ENCODE peak calls at places on chromosomes 11 and 22, in eight cellular contexts. K is adrenal gland; G is left ventricle myocardium inferior; A is naive thymus-derived CD4-positive, alpha-beta T cell; U is psoas muscle; C is CD8-positive, alpha-beta memory T cell; H is DND-41; X is upper lobe of right lung. F is an unnamed sample. For H3K4me1 and H3K27me3, the result is how much of the 10 kb centered on the place peaks cover.

GRCh38 chr22:42180349-42180842 is 49.8 kb upstream of the CYP2D6 start:
- DNase-seq in K (peak), G (no peak), A (peak), U (no peak), C (peak), H (peak), X (no peak), F (no peak)

GRCh38 chr11:120954381-120954780 is 69.5 kb upstream of the TBCEL start:
- DNase-seq in K (no peak), G (no peak), A (no peak), U (no peak), C (no peak), H (no peak), X (no peak), F (no peak)

GRCh38 chr11:106986261-106986660 is 32.0 kb downstream of the GUCY1A2 start:
- DNase-seq in K (no peak), G (no peak), A (no peak), U (no peak), C (no peak), H (no peak), X (no peak), F (no peak)

GRCh38 chr11:129815596-129816461 is at the start of gene TMEM45B:
- DNase-seq in K (no peak), G (no peak), A (peak), U (no peak), C (peak), H (no peak), X (peak), F (peak)

GRCh38 chr11:127789887-127790286 is 789.3 kb upstream of the KIRREL3 start:
- DNase-seq in K (no peak), G (no peak), A (no peak), U (no peak), C (no peak), H (peak), X (no peak), F (no peak)

GRCh38 chr22:19597399-19597735 is 73.2 kb upstream of the CLDN5 start:
- DNase-seq in K (no peak), G (no peak), A (peak), U (no peak), C (peak), H (peak), X (no peak), F (no peak)

GRCh38 chr11:76030973-76031590 is 175.2 kb downstream of the WNT11 start:
- DNase-seq in K (no peak), G (no peak), A (no peak), U (no peak), C (no peak), H (no peak), X (no peak), F (no peak)

GRCh38 chr11:43268161-43268560 is 43.6 kb upstream of the API5 start:
- DNase-seq in K (peak), G (peak), A (no peak), U (peak), C (no peak), H (no peak), X (no peak), F (peak)

GRCh38 chr11:1920909-1921575 is 1.5 kb downstream of the TNNT3 start:
- DNase-seq in K (no peak), G (no peak), A (no peak), U (peak), C (no peak), H (no peak), X (no peak), F (peak)

GRCh38 chr22:19047993-19048392 is 74.2 kb downstream of the DGCR2 start:
- DNase-seq in K (no peak), G (no peak), A (no peak), U (no peak), C (no peak), H (no peak), X (peak), F (no peak)

GRCh38 chr22:44685384-44686056 is 16.5 kb upstream of the PRR5 start:
- DNase-seq in K (peak), G (no peak), A (peak), U (no peak), C (peak), H (peak), X (peak), F (no peak)

GRCh38 chr11:13596601-13597000 is 71.9 kb upstream of the FAR1 start:
- DNase-seq in K (no peak), G (no peak), A (no peak), U (no peak), C (no peak), H (no peak), X (no peak), F (no peak)

GRCh38 chr11:101188173-101188572 is 58.6 kb upstream of the PGR start:
- DNase-seq in K (no peak), G (no peak), A (no peak), U (no peak), C (no peak), H (no peak), X (no peak), F (no peak)

GRCh38 chr11:33778682-33779081 is 4.4 kb upstream of the FBXO3 start:
- DNase-seq in K (no peak), G (no peak), A (no peak), U (no peak), C (no peak), H (no peak), X (no peak), F (no peak)

GRCh38 chr11:28106351-28107043 is 1.5 kb downstream of the KIF18A start:
- DNase-seq in K (peak), G (no peak), A (no peak), U (no peak), C (no peak), H (no peak), X (no peak), F (no peak)

GRCh38 chr11:17145972-17146371 is 61.8 kb downstream of the PIK3C2A start:
- DNase-seq in K (no peak), G (no peak), A (no peak), U (no peak), C (no peak), H (no peak), X (no peak), F (no peak)

GRCh38 chr22:24105018-24105360 is 76.3 kb upstream of the SUSD2 start:
- DNase-seq in K (no peak), G (no peak), A (no peak), U (no peak), C (no peak), H (no peak), X (no peak), F (no peak)

GRCh38 chr11:133898031-133898769 is 52.9 kb upstream of the SPATA19 start:
- DNase-seq in K (peak), G (no peak), A (no peak), U (no peak), C (no peak), H (peak), X (no peak), F (no peak)

GRCh38 chr11:74683279-74683871 is 47.9 kb downstream of the CHRDL2 start:
- DNase-seq in K (no peak), G (peak), A (no peak), U (peak), C (no peak), H (no peak), X (peak), F (no peak)

GRCh38 chr22:29083576-29084566 is 11.0 kb downstream of the KREMEN1 start:
- DNase-seq in K (no peak), G (no peak), A (no peak), U (no peak), C (no peak), H (no peak), X (no peak), F (no peak)

GRCh38 chr11:27209562-27210005 is 153.4 kb downstream of the CCDC34 start:
- DNase-seq in K (peak), G (peak), A (no peak), U (peak), C (no peak), H (no peak), X (no peak), F (no peak)

GRCh38 chr22:27381552-27381951 is 420.0 kb downstream of the MN1 start:
- DNase-seq in K (no peak), G (no peak), A (no peak), U (no peak), C (no peak), H (no peak), X (no peak), F (no peak)

GRCh38 chr22:48423481-48423901 is 1404.2 kb downstream of the BRD1 start:
- DNase-seq in K (no peak), G (no peak), A (no peak), U (no peak), C (no peak), H (no peak), X (peak), F (no peak)

GRCh38 chr11:48106166-48106565 is 110.4 kb upstream of the OR4B1 start:
- DNase-seq in K (no peak), G (no peak), A (no peak), U (no peak), C (no peak), H (no peak), X (no peak), F (no peak)

GRCh38 chr11:113184498-113184897 is 129.9 kb upstream of the TTC12 start:
- DNase-seq in K (peak), G (no peak), A (no peak), U (no peak), C (no peak), H (no peak), X (no peak), F (no peak)

GRCh38 chr22:25814685-25815084 is 72.7 kb downstream of the MYO18B start:
- DNase-seq in K (no peak), G (no peak), A (no peak), U (no peak), C (no peak), H (no peak), X (no peak), F (no peak)

GRCh38 chr11:72668645-72669347 is 5.4 kb downstream of the PDE2A start:
- DNase-seq in K (no peak), G (no peak), A (no peak), U (no peak), C (no peak), H (peak), X (no peak), F (no peak)

GRCh38 chr11:67120881-67121710 is 2.0 kb downstream of the KDM2A start:
- DNase-seq in K (peak), G (no peak), A (no peak), U (no peak), C (no peak), H (no peak), X (no peak), F (peak)

GRCh38 chr11:121300313-121300971 is 7.9 kb downstream of the SC5D start:
- DNase-seq in K (no peak), G (no peak), A (no peak), U (no peak), C (no peak), H (no peak), X (no peak), F (no peak)

DNA sequence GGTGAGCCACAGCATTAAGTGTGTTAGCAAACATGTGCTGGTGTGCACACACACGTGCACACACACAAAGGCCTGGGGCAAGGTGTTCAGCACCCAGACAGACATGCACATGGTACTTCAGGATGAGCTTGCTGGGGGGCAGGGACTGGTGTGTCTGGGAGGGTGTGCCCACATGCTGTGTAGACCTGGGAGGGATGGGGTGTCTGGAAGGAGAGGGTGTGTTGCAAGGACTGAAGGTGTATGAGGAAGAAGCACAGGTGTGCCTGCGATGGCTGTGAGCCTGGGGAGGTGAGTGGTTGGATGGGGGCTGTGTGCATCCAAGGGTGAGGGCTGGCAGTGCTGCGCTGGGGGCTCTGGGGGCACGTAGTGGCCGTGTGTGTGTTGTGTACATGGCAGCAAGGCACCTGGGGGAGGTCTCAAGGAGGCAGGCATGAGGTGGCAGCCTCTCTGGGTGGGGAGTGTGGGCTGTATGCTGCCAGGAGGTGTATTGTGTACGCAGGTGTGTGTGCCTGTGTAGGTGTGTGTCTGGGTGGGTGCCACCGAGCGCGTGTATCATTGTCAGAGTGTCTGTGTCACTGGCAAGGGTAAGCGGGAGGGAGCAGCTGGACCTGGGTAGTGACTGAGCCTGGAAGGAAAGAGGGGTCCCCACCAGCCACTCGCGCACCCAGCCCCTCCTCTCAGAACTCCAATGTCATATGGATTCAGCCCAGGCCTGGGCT is 2.2 kb downstream of the NRXN2 start:
- DNase-seq in K (no peak), G (no peak), A (no peak), U (no peak), C (no peak), H (no peak), X (peak), F (no peak)
- H3K4me1 ChIP-seq in K (under half), G (under half), A (under half), U (under half), C (under half), H (under half), X (under half), F (under half)

DNA sequence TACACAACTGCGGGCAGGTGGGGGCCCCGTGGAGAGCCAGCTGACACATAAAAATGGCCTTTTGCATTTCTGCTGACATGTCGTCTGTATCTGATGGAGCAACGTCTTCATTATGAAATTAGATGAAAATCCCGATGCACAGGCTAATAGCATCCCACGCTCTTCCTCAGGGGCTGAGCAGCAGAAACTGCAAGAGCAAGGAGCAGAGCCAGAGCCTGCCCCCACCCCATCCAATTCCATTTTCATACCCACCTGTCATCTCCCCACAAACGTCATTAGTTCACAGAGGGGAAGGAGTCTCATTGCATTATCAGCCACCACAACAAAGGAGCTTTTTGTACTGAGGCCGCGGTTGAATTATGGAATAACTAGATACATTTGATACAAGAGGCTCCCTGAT is 515.0 kb downstream of the NTM start:
- DNase-seq in K (no peak), G (no peak), A (no peak), U (no peak), C (no peak), H (no peak), X (no peak), F (no peak)
- H3K27me3 ChIP-seq in K (under half), G (half or more), A (under half), U (under half), C (under half), H (under half), X (under half), F (under half)

GRCh38 chr11:46391186-46391577 is 394 bp downstream of the CHRM4 start:
- DNase-seq in K (no peak), G (no peak), A (no peak), U (no peak), C (no peak), H (no peak), X (no peak), F (no peak)
- H3K4me3 ChIP-seq in K (peak), G (peak), A (no peak), U (peak), C (no peak), H (no peak), X (no peak), F (peak)

GRCh38 chr11:69053169-69053477 is 4.4 kb downstream of the TPCN2 start:
- DNase-seq in K (no peak), G (no peak), A (no peak), U (no peak), C (no peak), H (no peak), X (no peak), F (no peak)
- H3K4me1 ChIP-seq in K (under half), G (half or more), A (under half), U (under half), C (under half), H (under half), X (under half), F (under half)

DNA sequence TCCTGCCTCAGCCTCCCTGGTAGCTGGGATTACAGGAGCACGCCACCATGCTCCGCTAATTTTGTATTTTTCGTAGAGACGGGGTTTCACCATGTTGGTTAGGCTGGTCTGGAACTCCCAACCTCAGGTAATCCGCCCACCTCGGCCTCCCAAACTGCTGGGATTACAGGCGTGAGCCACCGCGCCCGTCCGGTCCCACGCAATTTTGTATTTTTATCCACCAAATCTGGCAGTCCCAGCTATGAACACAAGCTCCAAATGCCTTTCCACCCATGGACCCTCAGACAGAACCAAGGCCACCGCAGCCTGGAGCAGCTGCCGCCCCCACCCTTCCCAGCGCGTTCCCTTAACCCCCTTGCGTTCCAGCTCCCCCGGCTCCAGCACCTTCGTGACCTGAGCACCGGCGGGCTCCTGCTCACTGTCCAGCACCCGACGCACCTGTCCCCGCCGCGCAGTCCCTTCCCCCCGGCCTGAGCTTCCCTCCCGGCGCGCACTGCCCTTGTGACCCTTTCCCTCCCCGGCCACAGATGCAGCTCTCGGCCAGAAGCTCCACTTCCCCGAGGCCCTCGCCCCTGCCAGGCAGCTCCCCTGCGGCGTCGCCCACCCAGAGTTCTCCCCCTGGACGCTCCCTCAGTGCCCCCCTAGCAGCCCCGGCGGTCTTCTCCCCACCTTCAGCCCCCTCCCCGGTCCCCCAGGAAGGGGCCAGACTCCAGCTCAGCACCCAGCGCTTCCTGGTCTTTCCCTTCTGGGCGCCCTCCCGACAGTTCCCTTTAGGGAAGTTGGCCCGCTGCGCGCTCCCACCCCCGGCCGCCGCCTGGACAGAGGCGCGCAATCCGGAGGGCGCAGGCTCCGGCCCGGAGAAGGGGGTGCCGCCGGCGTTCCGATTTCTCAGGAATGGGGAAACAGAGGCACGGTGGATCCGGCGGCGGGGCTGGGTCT is 5.6 kb upstream of the ZBED4 start:
- DNase-seq in K (no peak), G (peak), A (no peak), U (peak), C (no peak), H (no peak), X (peak), F (peak)
- H3K27me3 ChIP-seq in K (under half), G (half or more), A (under half), U (under half), C (under half), H (under half), X (under half), F (under half)

GRCh38 chr11:57640068-57640800 is 9.5 kb downstream of the YPEL4 start:
- DNase-seq in K (no peak), G (no peak), A (no peak), U (no peak), C (no peak), H (no peak), X (no peak), F (no peak)
- H3K4me3 ChIP-seq in K (no peak), G (peak), A (no peak), U (peak), C (no peak), H (peak), X (peak), F (peak)

GRCh38 chr22:33461698-33462434 is 403.7 kb upstream of the SYN3 start:
- DNase-seq in K (no peak), G (no peak), A (no peak), U (no peak), C (no peak), H (no peak), X (no peak), F (no peak)

GRCh38 chr22:33465554-33465953 is 407.4 kb upstream of the SYN3 start:
- DNase-seq in K (no peak), G (no peak), A (no peak), U (no peak), C (no peak), H (no peak), X (no peak), F (no peak)

GRCh38 chr22:33467067-33467466 is 408.9 kb upstream of the SYN3 start:
- DNase-seq in K (no peak), G (no peak), A (no peak), U (no peak), C (no peak), H (no peak), X (no peak), F (no peak)

GRCh38 chr22:33467718-33468117 is 409.5 kb upstream of the SYN3 start:
- DNase-seq in K (no peak), G (no peak), A (no peak), U (no peak), C (no peak), H (no peak), X (no peak), F (no peak)

GRCh38 chr22:33464698-33465097 is 406.5 kb upstream of the SYN3 start:
- DNase-seq in K (no peak), G (no peak), A (no peak), U (no peak), C (no peak), H (no peak), X (no peak), F (no peak)
- H3K4me1 ChIP-seq in K (under half), G (under half), A (under half), U (under half), C (under half), H (under half), X (under half), F (under half)

DNA sequence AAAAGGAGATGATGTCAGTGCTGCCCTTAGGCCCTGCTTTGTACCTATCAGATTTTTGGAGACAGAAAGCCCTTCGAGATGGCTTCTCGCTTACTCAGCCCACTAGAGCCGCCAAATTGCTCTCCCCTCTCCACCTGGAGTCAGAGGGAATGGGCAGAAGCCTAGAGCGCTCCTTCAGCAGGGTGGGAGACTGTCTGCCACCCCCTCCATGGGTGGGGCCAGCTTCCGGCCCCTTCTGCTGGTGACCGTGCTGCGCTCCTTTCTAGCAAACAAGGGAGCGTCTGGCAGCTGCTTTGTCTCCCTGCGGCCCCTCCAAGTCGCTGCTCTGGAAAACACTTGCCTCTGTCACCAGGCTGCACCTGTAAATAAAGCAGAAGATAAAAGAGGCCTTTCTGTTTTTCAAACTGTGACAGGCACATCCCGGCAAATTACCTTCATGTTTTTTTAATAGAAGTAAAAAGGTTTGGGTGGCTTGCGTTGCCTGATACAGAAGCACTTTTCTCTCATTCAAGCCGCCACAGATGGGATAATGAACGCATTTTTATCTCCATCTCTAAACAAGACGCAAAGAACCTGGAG is 145.7 kb upstream of the NECTIN1 start:
- DNase-seq in K (no peak), G (no peak), A (no peak), U (no peak), C (no peak), H (no peak), X (peak), F (no peak)
- H3K27me3 ChIP-seq in K (under half), G (half or more), A (under half), U (under half), C (under half), H (under half), X (under half), F (under half)